ENCODE peak calls at places on chromosomes 12 and 14, in six cellular contexts. One of them, this sample, is unnamed.

GRCh38 chr14:96307434-96307833 is 51.4 kb downstream of the BDKRB1 start:
- DNase-seq in stimulated activated CD4-positive, alpha-beta T cell treated with anti-CD3 and anti-CD28 coated beads, TNF-alpha, amount 100 ng/mL, for 4 hours: no peak
- DNase-seq in smooth muscle cell of the brain vasculature: no peak
- DNase-seq in activated naive CD4-positive, alpha-beta T cell: no peak
- DNase-seq in activated T-cell treated with anti-CD3 and anti-CD28 coated beads, Interleukin-2, amount 50 U/mL, for 1 hour: no peak
- DNase-seq in A549: peak
- DNase-seq in this sample: no peak

GRCh38 chr14:77106666-77107065 is 8.6 kb downstream of the CIPC start:
- DNase-seq in smooth muscle cell of the brain vasculature: no peak
- DNase-seq in stimulated activated CD4-positive, alpha-beta T cell treated with anti-CD3 and anti-CD28 coated beads, TNF-alpha, amount 100 ng/mL, for 4 hours: no peak
- DNase-seq in activated T-cell treated with anti-CD3 and anti-CD28 coated beads, Interleukin-2, amount 50 U/mL, for 1 hour: no peak
- DNase-seq in A549: no peak
- DNase-seq in activated naive CD4-positive, alpha-beta T cell: no peak
- DNase-seq in this sample: no peak

GRCh38 chr12:52060498-52061177 is 9.1 kb upstream of the ATG101 start:
- DNase-seq in stimulated activated CD4-positive, alpha-beta T cell treated with anti-CD3 and anti-CD28 coated beads, TNF-alpha, amount 100 ng/mL, for 4 hours: no peak
- DNase-seq in smooth muscle cell of the brain vasculature: no peak
- DNase-seq in A549: peak
- DNase-seq in activated naive CD4-positive, alpha-beta T cell: no peak
- DNase-seq in activated T-cell treated with anti-CD3 and anti-CD28 coated beads, Interleukin-2, amount 50 U/mL, for 1 hour: peak
- DNase-seq in this sample: no peak

GRCh38 chr14:82510007-82510406 is 976.4 kb upstream of the SEL1L start:
- DNase-seq in A549: no peak
- DNase-seq in smooth muscle cell of the brain vasculature: no peak
- DNase-seq in activated T-cell treated with anti-CD3 and anti-CD28 coated beads, Interleukin-2, amount 50 U/mL, for 1 hour: no peak
- DNase-seq in activated naive CD4-positive, alpha-beta T cell: no peak
- DNase-seq in stimulated activated CD4-positive, alpha-beta T cell treated with anti-CD3 and anti-CD28 coated beads, TNF-alpha, amount 100 ng/mL, for 4 hours: no peak
- DNase-seq in this sample: no peak

GRCh38 chr12:128012110-128012509 is 254.9 kb upstream of the TMEM132C start:
- DNase-seq in A549: no peak
- DNase-seq in stimulated activated CD4-positive, alpha-beta T cell treated with anti-CD3 and anti-CD28 coated beads, TNF-alpha, amount 100 ng/mL, for 4 hours: no peak
- DNase-seq in activated naive CD4-positive, alpha-beta T cell: no peak
- DNase-seq in smooth muscle cell of the brain vasculature: no peak
- DNase-seq in activated T-cell treated with anti-CD3 and anti-CD28 coated beads, Interleukin-2, amount 50 U/mL, for 1 hour: no peak
- DNase-seq in this sample: no peak

GRCh38 chr14:54715811-54716210 is 148.9 kb downstream of the SAMD4A start:
- DNase-seq in smooth muscle cell of the brain vasculature: no peak
- DNase-seq in A549: no peak
- DNase-seq in activated naive CD4-positive, alpha-beta T cell: no peak
- DNase-seq in activated T-cell treated with anti-CD3 and anti-CD28 coated beads, Interleukin-2, amount 50 U/mL, for 1 hour: no peak
- DNase-seq in stimulated activated CD4-positive, alpha-beta T cell treated with anti-CD3 and anti-CD28 coated beads, TNF-alpha, amount 100 ng/mL, for 4 hours: no peak
- DNase-seq in this sample: no peak

GRCh38 chr12:131351319-131352028 is 359.4 kb upstream of the SFSWAP start:
- DNase-seq in activated T-cell treated with anti-CD3 and anti-CD28 coated beads, Interleukin-2, amount 50 U/mL, for 1 hour: no peak
- DNase-seq in A549: peak
- DNase-seq in activated naive CD4-positive, alpha-beta T cell: no peak
- DNase-seq in stimulated activated CD4-positive, alpha-beta T cell treated with anti-CD3 and anti-CD28 coated beads, TNF-alpha, amount 100 ng/mL, for 4 hours: no peak
- DNase-seq in smooth muscle cell of the brain vasculature: no peak
- DNase-seq in this sample: no peak

GRCh38 chr12:2805146-2805525 is 7.3 kb upstream of the ITFG2 start:
- DNase-seq in activated T-cell treated with anti-CD3 and anti-CD28 coated beads, Interleukin-2, amount 50 U/mL, for 1 hour: no peak
- DNase-seq in activated naive CD4-positive, alpha-beta T cell: no peak
- DNase-seq in stimulated activated CD4-positive, alpha-beta T cell treated with anti-CD3 and anti-CD28 coated beads, TNF-alpha, amount 100 ng/mL, for 4 hours: no peak
- DNase-seq in smooth muscle cell of the brain vasculature: no peak
- DNase-seq in A549: no peak
- DNase-seq in this sample: no peak

GRCh38 chr12:94815958-94816357 is 165.6 kb upstream of the TMCC3 start:
- DNase-seq in stimulated activated CD4-positive, alpha-beta T cell treated with anti-CD3 and anti-CD28 coated beads, TNF-alpha, amount 100 ng/mL, for 4 hours: no peak
- DNase-seq in A549: no peak
- DNase-seq in activated T-cell treated with anti-CD3 and anti-CD28 coated beads, Interleukin-2, amount 50 U/mL, for 1 hour: no peak
- DNase-seq in activated naive CD4-positive, alpha-beta T cell: no peak
- DNase-seq in smooth muscle cell of the brain vasculature: no peak
- DNase-seq in this sample: no peak

GRCh38 chr12:99879439-99879838 is 105.3 kb downstream of the ANKS1B start:
- DNase-seq in smooth muscle cell of the brain vasculature: no peak
- DNase-seq in A549: no peak
- DNase-seq in stimulated activated CD4-positive, alpha-beta T cell treated with anti-CD3 and anti-CD28 coated beads, TNF-alpha, amount 100 ng/mL, for 4 hours: no peak
- DNase-seq in activated naive CD4-positive, alpha-beta T cell: no peak
- DNase-seq in activated T-cell treated with anti-CD3 and anti-CD28 coated beads, Interleukin-2, amount 50 U/mL, for 1 hour: no peak
- DNase-seq in this sample: no peak

GRCh38 chr12:111248221-111248620 is 120.7 kb downstream of the PHETA1 start:
- DNase-seq in smooth muscle cell of the brain vasculature: no peak
- DNase-seq in activated naive CD4-positive, alpha-beta T cell: no peak
- DNase-seq in stimulated activated CD4-positive, alpha-beta T cell treated with anti-CD3 and anti-CD28 coated beads, TNF-alpha, amount 100 ng/mL, for 4 hours: no peak
- DNase-seq in activated T-cell treated with anti-CD3 and anti-CD28 coated beads, Interleukin-2, amount 50 U/mL, for 1 hour: no peak
- DNase-seq in A549: no peak
- DNase-seq in this sample: no peak

GRCh38 chr12:53102883-53103807 is at the start of gene SOAT2:
- DNase-seq in activated T-cell treated with anti-CD3 and anti-CD28 coated beads, Interleukin-2, amount 50 U/mL, for 1 hour: peak
- DNase-seq in smooth muscle cell of the brain vasculature: no peak
- DNase-seq in stimulated activated CD4-positive, alpha-beta T cell treated with anti-CD3 and anti-CD28 coated beads, TNF-alpha, amount 100 ng/mL, for 4 hours: no peak
- DNase-seq in A549: no peak
- DNase-seq in activated naive CD4-positive, alpha-beta T cell: no peak
- DNase-seq in this sample: no peak

GRCh38 chr14:62308316-62308715 is 546.1 kb downstream of the SNAPC1 start:
- DNase-seq in activated T-cell treated with anti-CD3 and anti-CD28 coated beads, Interleukin-2, amount 50 U/mL, for 1 hour: no peak
- DNase-seq in A549: no peak
- DNase-seq in stimulated activated CD4-positive, alpha-beta T cell treated with anti-CD3 and anti-CD28 coated beads, TNF-alpha, amount 100 ng/mL, for 4 hours: no peak
- DNase-seq in smooth muscle cell of the brain vasculature: no peak
- DNase-seq in activated naive CD4-positive, alpha-beta T cell: no peak
- DNase-seq in this sample: no peak